ENCODE peak calls at places on chromosomes 2 and 18, in six cellular contexts. J, N, M, G, I and K are unnamed samples.

GRCh38 chr2:195572894-195573293 is 84.1 kb upstream of the SLC39A10 start:
- DNase-seq in J (no peak), M (no peak), N (no peak), G (no peak), I (no peak), K (no peak)

GRCh38 chr2:3595985-3596384 is 1.1 kb downstream of the COLEC11 start:
- DNase-seq in N (no peak), J (no peak), G (no peak), I (no peak), M (no peak), K (no peak)

GRCh38 chr18:25295624-25296138 is 56.3 kb downstream of the ZNF521 start:
- DNase-seq in N (no peak), J (no peak), I (no peak), M (no peak), G (no peak), K (no peak)

GRCh38 chr2:31207790-31208189 is 9.5 kb downstream of the CAPN14 start:
- DNase-seq in I (no peak), G (no peak), N (no peak), J (no peak), M (no peak), K (no peak)

GRCh38 chr2:124683536-124684407 is 658.7 kb downstream of the CNTNAP5 start:
- DNase-seq in G (peak), N (no peak), I (no peak), J (no peak), M (no peak), K (no peak)

GRCh38 chr2:220962556-220962955 is 609.5 kb downstream of the EPHA4 start:
- DNase-seq in I (no peak), M (no peak), J (no peak), N (no peak), G (no peak), K (no peak)

GRCh38 chr2:80073134-80073561 is 231.4 kb downstream of the LRRTM1 start:
- DNase-seq in G (peak), M (no peak), I (peak), N (peak), J (peak), K (no peak)

GRCh38 chr18:36534154-36534688 is 236.7 kb downstream of the FHOD3 start:
- DNase-seq in N (no peak), M (no peak), I (no peak), G (no peak), J (no peak), K (no peak)

GRCh38 chr2:67400560-67401464 is 3.7 kb downstream of the ETAA1 start:
- DNase-seq in J (no peak), I (no peak), M (no peak), G (no peak), N (no peak), K (no peak)

GRCh38 chr18:13136056-13136688 is 82.4 kb upstream of the LDLRAD4 start:
- DNase-seq in J (no peak), N (no peak), M (peak), I (no peak), G (no peak), K (no peak)

GRCh38 chr2:38156262-38156835 is 80.4 kb upstream of the CYP1B1 start:
- DNase-seq in N (no peak), G (no peak), M (no peak), I (no peak), J (no peak), K (no peak)

GRCh38 chr2:138512672-138513071 is 11.1 kb downstream of the SPOPL start:
- DNase-seq in M (no peak), J (no peak), I (no peak), G (no peak), N (no peak), K (no peak)

GRCh38 chr2:132374151-132374550 is 42.5 kb upstream of the GPR39 start:
- DNase-seq in G (no peak), I (no peak), J (no peak), N (no peak), M (no peak), K (no peak)

GRCh38 chr18:36638224-36638623 is 190.6 kb downstream of the TPGS2 start:
- DNase-seq in I (no peak), M (no peak), G (no peak), J (no peak), N (no peak), K (no peak)

GRCh38 chr18:8526316-8526715 is 82.9 kb upstream of the RAB12 start:
- DNase-seq in J (no peak), I (no peak), M (no peak), G (no peak), N (no peak), K (no peak)

GRCh38 chr18:9136315-9137141 is at the start of gene ANKRD12:
- DNase-seq in N (peak), I (peak), G (peak), J (peak), M (peak), K (peak)

GRCh38 chr2:169320561-169320960 is 41.8 kb downstream of the LRP2 start:
- DNase-seq in I (no peak), G (no peak), N (no peak), J (no peak), M (no peak), K (no peak)

GRCh38 chr18:65751145-65752085 is 603 bp downstream of the CDH7 start:
- DNase-seq in J (no peak), N (no peak), M (no peak), G (peak), I (no peak), K (no peak)

GRCh38 chr18:77133920-77134496 is 1.4 kb upstream of the MBP start:
- DNase-seq in G (peak), J (no peak), M (no peak), I (no peak), N (no peak), K (no peak)

GRCh38 chr2:232288489-232288888 is 90.1 kb upstream of the ALPP start:
- DNase-seq in J (no peak), G (no peak), M (no peak), N (no peak), I (no peak), K (no peak)

GRCh38 chr18:44153976-44154375 is 526.7 kb upstream of the SETBP1 start:
- DNase-seq in I (no peak), N (no peak), J (no peak), M (no peak), G (no peak), K (no peak)